ENCODE peak calls at places on chromosomes 4 and X, in eight cellular contexts. Y, E, K, C, R, N, L and O are unnamed samples.

GRCh38 chr4:100372432-100372831 is 145.4 kb downstream of the EMCN start:
- DNase-seq in Y (no peak), E (no peak), K (no peak), C (peak), R (no peak), N (no peak), L (no peak), O (no peak)

GRCh38 chr4:891747-892146 is 40.4 kb downstream of the GAK start:
- DNase-seq in Y (no peak), E (no peak), K (no peak), C (peak), R (no peak), N (no peak), L (no peak), O (no peak)

GRCh38 chrX:69503228-69503834 is 795 bp upstream of the NALF2 start:
- DNase-seq in Y (no peak), E (no peak), K (no peak), C (no peak), R (no peak), N (no peak), L (no peak), O (no peak)

GRCh38 chrX:13029341-13029740 is 15.1 kb downstream of the FAM9C start:
- DNase-seq in Y (no peak), E (peak), K (no peak), C (no peak), R (peak), N (peak), L (peak), O (peak)

GRCh38 chrX:134444681-134445080 is 15.3 kb upstream of the HPRT1 start:
- DNase-seq in Y (no peak), E (no peak), K (no peak), C (no peak), R (no peak), N (no peak), L (no peak), O (no peak)

GRCh38 chr4:145011636-145012035 is 86.4 kb downstream of the ANAPC10 start:
- DNase-seq in Y (no peak), E (no peak), K (no peak), C (no peak), R (no peak), N (no peak), L (no peak), O (no peak)

GRCh38 chrX:46796574-46797191 is 37.8 kb upstream of the SLC9A7 start:
- DNase-seq in Y (peak), E (peak), K (no peak), C (peak), R (peak), N (peak), L (peak), O (peak)

GRCh38 chr4:106676173-106676921 is 307.8 kb upstream of the GIMD1 start:
- DNase-seq in Y (no peak), E (no peak), K (no peak), C (no peak), R (no peak), N (no peak), L (no peak), O (no peak)

GRCh38 chr4:80005863-80006262 is 67.2 kb downstream of the ANTXR2 start:
- DNase-seq in Y (no peak), E (no peak), K (no peak), C (no peak), R (no peak), N (no peak), L (no peak), O (peak)

GRCh38 chr4:14871676-14872430 is 130.4 kb upstream of the CPEB2 start:
- DNase-seq in Y (no peak), E (no peak), K (no peak), C (peak), R (peak), N (no peak), L (no peak), O (no peak)

GRCh38 chrX:2608638-2609430 is 82.3 kb upstream of the CD99 start:
- DNase-seq in Y (peak), E (peak), K (peak), C (peak), R (peak), N (peak), L (peak), O (peak)

GRCh38 chr4:78517050-78517652 is 34.4 kb upstream of the ANXA3 start:
- DNase-seq in Y (peak), E (no peak), K (no peak), C (peak), R (no peak), N (no peak), L (no peak), O (peak)

GRCh38 chr4:88535090-88535755 is 11.6 kb upstream of the PYURF start:
- DNase-seq in Y (no peak), E (no peak), K (no peak), C (no peak), R (no peak), N (no peak), L (no peak), O (no peak)

GRCh38 chrX:36909584-36909983 is 98.6 kb upstream of the FAM47C start:
- DNase-seq in Y (no peak), E (no peak), K (no peak), C (no peak), R (no peak), N (no peak), L (no peak), O (no peak)

GRCh38 chr4:161952382-161952781 is 211.4 kb downstream of the FSTL5 start:
- DNase-seq in Y (no peak), E (no peak), K (no peak), C (no peak), R (no peak), N (no peak), L (no peak), O (no peak)

GRCh38 chr4:59247032-59247431 is 1953.1 kb upstream of the ADGRL3 start:
- DNase-seq in Y (no peak), E (no peak), K (no peak), C (peak), R (no peak), N (no peak), L (no peak), O (no peak)

GRCh38 chr4:154018659-154019058 is 229.8 kb upstream of the SFRP2 start:
- DNase-seq in Y (peak), E (no peak), K (no peak), C (peak), R (no peak), N (no peak), L (no peak), O (no peak)

GRCh38 chr4:127352220-127352619 is 280.5 kb upstream of the INTU start:
- DNase-seq in Y (no peak), E (no peak), K (no peak), C (no peak), R (no peak), N (no peak), L (no peak), O (no peak)

GRCh38 chr4:10092481-10093272 is 23.9 kb downstream of the WDR1 start:
- DNase-seq in Y (no peak), E (no peak), K (no peak), C (peak), R (no peak), N (peak), L (peak), O (no peak)

GRCh38 chr4:10094841-10095240 is 21.8 kb downstream of the WDR1 start:
- DNase-seq in Y (no peak), E (no peak), K (no peak), C (no peak), R (no peak), N (peak), L (no peak), O (no peak)

GRCh38 chr4:10093273-10093621 is 23.4 kb downstream of the WDR1 start:
- DNase-seq in Y (no peak), E (no peak), K (no peak), C (no peak), R (no peak), N (peak), L (no peak), O (no peak)

GRCh38 chr4:10095296-10095991 is 21.2 kb downstream of the WDR1 start:
- DNase-seq in Y (no peak), E (no peak), K (no peak), C (no peak), R (no peak), N (peak), L (no peak), O (no peak)

GRCh38 chr4:10093801-10094552 is 22.6 kb downstream of the WDR1 start:
- DNase-seq in Y (no peak), E (no peak), K (peak), C (peak), R (no peak), N (peak), L (no peak), O (no peak)
- H3K27ac ChIP-seq in Y (no peak), E (no peak), K (peak), C (peak), R (peak), N (peak), L (peak), O (no peak)

DNA sequence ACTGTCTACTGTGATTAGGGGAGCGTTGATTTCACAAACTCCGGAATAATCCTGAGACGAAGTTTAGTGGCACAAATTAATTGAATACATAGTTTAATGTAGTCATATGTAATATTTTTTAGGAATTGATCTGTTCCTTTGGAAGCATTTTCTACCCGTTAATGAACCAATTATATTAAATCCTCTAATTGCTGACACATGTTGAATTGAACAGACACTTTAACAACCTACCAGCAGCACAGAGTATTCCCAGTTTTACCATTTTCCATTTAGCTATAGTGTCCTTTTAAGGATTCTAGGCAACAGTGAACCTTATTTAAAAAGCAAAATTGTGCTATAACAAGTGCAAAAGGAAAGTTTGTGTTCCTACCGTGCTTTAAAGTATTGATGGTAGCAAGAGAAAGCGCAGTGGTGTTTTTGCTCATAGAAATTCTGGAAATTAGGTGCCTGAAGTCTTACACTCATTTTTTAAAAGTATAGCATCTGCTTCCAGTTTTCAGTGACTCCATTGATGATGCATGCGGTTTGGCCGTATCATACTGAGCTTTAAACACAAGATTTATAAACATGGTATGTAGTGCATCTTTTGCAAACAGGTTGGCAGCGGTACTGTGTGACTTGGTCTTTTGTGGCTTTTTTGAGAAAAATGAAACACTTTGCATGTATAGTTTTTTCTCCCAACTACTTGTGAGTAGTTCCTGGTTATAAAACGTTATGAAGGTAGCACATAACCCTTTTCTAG is 1.8 kb downstream of the DDX3X start:
- DNase-seq in Y (no peak), E (no peak), K (no peak), C (no peak), R (no peak), N (no peak), L (no peak), O (no peak)
- H3K27ac ChIP-seq in Y (no peak), E (peak), K (peak), C (peak), R (peak), N (peak), L (peak), O (peak)

GRCh38 chr4:176320340-176320975 is 692 bp downstream of the SPCS3 start:
- DNase-seq in Y (peak), E (peak), K (peak), C (peak), R (peak), N (peak), L (peak), O (peak)
- H3K27ac ChIP-seq in Y (peak), E (peak), K (peak), C (peak), R (peak), N (peak), L (peak), O (peak)

GRCh38 chr4:184513802-184514120 is 39.4 kb upstream of the IRF2 start:
- DNase-seq in Y (no peak), E (no peak), K (no peak), C (no peak), R (no peak), N (no peak), L (no peak), O (no peak)
- H3K27ac ChIP-seq in Y (no peak), E (peak), K (peak), C (no peak), R (peak), N (no peak), L (peak), O (no peak)

GRCh38 chrX:136823175-136823574 is 42.4 kb upstream of the ARHGEF6 start:
- DNase-seq in Y (no peak), E (no peak), K (no peak), C (no peak), R (no peak), N (no peak), L (no peak), O (peak)
- H3K27ac ChIP-seq in Y (no peak), E (no peak), K (no peak), C (no peak), R (no peak), N (no peak), L (peak), O (peak)

GRCh38 chr4:41216294-41217019 is 2.1 kb upstream of the APBB2 start:
- DNase-seq in Y (peak), E (peak), K (no peak), C (peak), R (peak), N (peak), L (peak), O (peak)
- H3K27ac ChIP-seq in Y (peak), E (peak), K (peak), C (peak), R (peak), N (peak), L (peak), O (peak)